ENCODE peak calls at places on chromosome 15, in four cellular contexts. D, P, Z and H are unnamed samples.

GRCh38 chr15:80978685-80979084 is 10.9 kb downstream of the MESD start:
- DNase-seq in D (no peak), P (peak), Z (no peak), H (no peak)

GRCh38 chr15:31069360-31070000 is 32.0 kb downstream of the TRPM1 start:
- DNase-seq in D (no peak), P (no peak), Z (peak), H (no peak)

GRCh38 chr15:44157679-44158078 is 37.4 kb downstream of the FRMD5 start:
- DNase-seq in D (peak), P (no peak), Z (peak), H (peak)

GRCh38 chr15:78666010-78666409 is 25.0 kb upstream of the CHRNB4 start:
- DNase-seq in D (no peak), P (no peak), Z (no peak), H (no peak)

GRCh38 chr15:97991972-97992541 is 31.6 kb downstream of the ARRDC4 start:
- DNase-seq in D (no peak), P (no peak), Z (no peak), H (no peak)

GRCh38 chr15:29939404-29939803 is 117.1 kb upstream of the TJP1 start:
- DNase-seq in D (no peak), P (no peak), Z (no peak), H (no peak)

GRCh38 chr15:90930861-90931629 is 1.3 kb downstream of the HDDC3 start:
- DNase-seq in D (no peak), P (no peak), Z (no peak), H (no peak)

GRCh38 chr15:89187301-89187700 is 34.1 kb downstream of the RLBP1 start:
- DNase-seq in D (no peak), P (no peak), Z (no peak), H (no peak)

GRCh38 chr15:78454992-78455391 is 17.0 kb downstream of the IREB2 start:
- DNase-seq in D (no peak), P (no peak), Z (no peak), H (no peak)

GRCh38 chr15:95016511-95017219 is 785.3 kb downstream of the MCTP2 start:
- DNase-seq in D (no peak), P (no peak), Z (no peak), H (no peak)

GRCh38 chr15:73048624-73049295 is 3.5 kb upstream of the NEO1 start:
- DNase-seq in D (no peak), P (no peak), Z (no peak), H (no peak)

GRCh38 chr15:60128000-60128376 is 123.9 kb downstream of the FOXB1 start:
- DNase-seq in D (no peak), P (no peak), Z (no peak), H (no peak)

GRCh38 chr15:63456253-63456652 is 48.1 kb upstream of the USP3 start:
- DNase-seq in D (no peak), P (no peak), Z (no peak), H (no peak)

GRCh38 chr15:50330921-50331320 is 24.1 kb downstream of the GABPB1 start:
- DNase-seq in D (no peak), P (no peak), Z (no peak), H (no peak)

GRCh38 chr15:28885630-28886430 is at the start of gene APBA2:
- DNase-seq in D (no peak), P (peak), Z (no peak), H (no peak)

GRCh38 chr15:93980149-93980911 is 251.0 kb upstream of the MCTP2 start:
- DNase-seq in D (no peak), P (no peak), Z (no peak), H (no peak)

GRCh38 chr15:50791537-50791885 is 26.0 kb upstream of the SPPL2A start:
- DNase-seq in D (no peak), P (no peak), Z (no peak), H (no peak)

GRCh38 chr15:87662575-87662974 is 594.0 kb downstream of the NTRK3 start:
- DNase-seq in D (no peak), P (no peak), Z (no peak), H (no peak)

GRCh38 chr15:64845183-64845611 is 3.5 kb downstream of the PLEKHO2 start:
- DNase-seq in D (no peak), P (no peak), Z (no peak), H (no peak)
- TF ChIP-seq TCF7L2 in D (no peak), P (no peak), Z (no peak), H (no peak)

GRCh38 chr15:70269991-70270751 is 172.5 kb upstream of the TLE3 start:
- DNase-seq in D (no peak), P (no peak), Z (no peak), H (no peak)
- TF ChIP-seq SIN3A in D (no peak), P (no peak), Z (no peak), H (no peak)

DNA sequence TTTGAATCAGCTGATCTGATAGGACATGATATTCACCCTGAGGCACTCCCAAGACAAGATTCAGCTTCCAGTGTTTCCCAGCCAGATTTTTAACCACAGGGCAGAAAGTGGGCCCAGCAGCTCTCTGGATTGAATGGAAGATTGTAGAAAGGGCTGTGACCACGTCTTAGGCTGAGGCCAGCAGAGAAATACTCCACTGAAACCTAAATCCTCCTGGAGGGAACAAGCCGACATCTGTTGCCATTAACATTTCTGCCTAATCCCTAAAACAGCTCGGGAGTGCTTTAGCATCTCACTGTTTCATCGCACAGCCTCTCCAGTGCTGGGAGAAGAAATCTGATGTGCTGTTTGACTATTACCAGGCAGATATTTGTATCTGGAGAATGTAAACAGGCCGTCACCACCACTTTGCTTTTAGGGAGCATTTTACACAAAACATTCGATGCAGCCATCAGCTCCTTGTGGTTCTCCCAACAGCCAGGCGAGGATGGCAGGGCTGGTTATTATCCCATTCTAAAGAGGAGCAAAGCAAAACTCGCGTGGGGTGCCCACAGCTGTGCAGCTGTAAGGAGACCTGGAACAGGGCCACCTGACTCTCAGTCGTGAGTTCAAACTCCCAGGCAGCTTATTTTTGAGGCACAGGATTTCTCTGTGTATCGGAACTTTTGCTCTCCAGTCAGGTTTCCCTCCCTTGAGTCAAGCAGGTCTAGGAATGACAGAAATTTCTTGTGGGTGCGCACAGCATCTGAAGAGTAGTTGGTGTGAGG is 117.4 kb downstream of the LIPC start:
- DNase-seq in D (no peak), P (no peak), Z (no peak), H (no peak)
- TF ChIP-seq TCF7L2 in D (no peak), P (no peak), Z (no peak), H (no peak)

DNA sequence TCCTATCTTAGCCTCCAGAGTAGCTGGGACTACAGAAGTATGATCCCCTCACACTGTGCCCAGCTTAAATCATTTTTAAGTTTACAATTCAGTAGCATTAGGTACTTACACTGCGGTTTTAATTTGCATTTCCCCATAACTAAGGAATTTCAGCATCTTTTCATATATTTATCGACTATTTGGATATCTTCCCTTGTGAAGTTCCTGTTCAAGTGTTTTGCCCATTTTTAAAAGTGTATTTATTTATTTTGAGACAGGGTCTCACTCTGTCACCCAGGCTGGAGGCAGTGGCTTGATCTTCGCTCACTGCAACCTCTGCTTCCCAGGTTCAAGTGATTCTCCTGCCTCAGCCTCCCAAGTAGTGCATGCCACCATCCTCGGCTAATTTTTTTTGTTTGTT is 12.5 kb upstream of the MAP2K1 start:
- DNase-seq in D (no peak), P (no peak), Z (no peak), H (no peak)
- TF ChIP-seq SIN3A in D (no peak), P (no peak), Z (no peak), H (no peak)

GRCh38 chr15:52078876-52079700 is 33.5 kb downstream of the BCL2L10 start:
- DNase-seq in D (peak), P (peak), Z (peak), H (no peak)

GRCh38 chr15:52078197-52078875 is 34.2 kb downstream of the BCL2L10 start:
- DNase-seq in D (no peak), P (no peak), Z (peak), H (no peak)

GRCh38 chr15:52080031-52080430 is 32.5 kb downstream of the BCL2L10 start:
- DNase-seq in D (no peak), P (no peak), Z (no peak), H (no peak)

GRCh38 chr15:52080993-52081392 is 31.6 kb downstream of the BCL2L10 start:
- DNase-seq in D (no peak), P (no peak), Z (no peak), H (no peak)

GRCh38 chr15:52076889-52077781 is 35.4 kb downstream of the BCL2L10 start:
- DNase-seq in D (peak), P (no peak), Z (peak), H (peak)
- TF ChIP-seq TCF7L2 in D (no peak), P (no peak), Z (no peak), H (no peak)

GRCh38 chr15:68386587-68387287 is 45.2 kb downstream of the ITGA11 start:
- DNase-seq in D (no peak), P (no peak), Z (no peak), H (no peak)

GRCh38 chr15:68387288-68388143 is 44.4 kb downstream of the ITGA11 start:
- DNase-seq in D (no peak), P (no peak), Z (no peak), H (no peak)

GRCh38 chr15:68385240-68385561 is 46.8 kb downstream of the ITGA11 start:
- DNase-seq in D (no peak), P (no peak), Z (no peak), H (no peak)

GRCh38 chr15:68384451-68385239 is 47.3 kb downstream of the ITGA11 start:
- DNase-seq in D (no peak), P (no peak), Z (no peak), H (no peak)

GRCh38 chr15:68385671-68386586 is 46.0 kb downstream of the ITGA11 start:
- DNase-seq in D (no peak), P (no peak), Z (no peak), H (no peak)
- TF ChIP-seq SIN3A in D (no peak), P (no peak), Z (no peak), H (no peak)

DNA sequence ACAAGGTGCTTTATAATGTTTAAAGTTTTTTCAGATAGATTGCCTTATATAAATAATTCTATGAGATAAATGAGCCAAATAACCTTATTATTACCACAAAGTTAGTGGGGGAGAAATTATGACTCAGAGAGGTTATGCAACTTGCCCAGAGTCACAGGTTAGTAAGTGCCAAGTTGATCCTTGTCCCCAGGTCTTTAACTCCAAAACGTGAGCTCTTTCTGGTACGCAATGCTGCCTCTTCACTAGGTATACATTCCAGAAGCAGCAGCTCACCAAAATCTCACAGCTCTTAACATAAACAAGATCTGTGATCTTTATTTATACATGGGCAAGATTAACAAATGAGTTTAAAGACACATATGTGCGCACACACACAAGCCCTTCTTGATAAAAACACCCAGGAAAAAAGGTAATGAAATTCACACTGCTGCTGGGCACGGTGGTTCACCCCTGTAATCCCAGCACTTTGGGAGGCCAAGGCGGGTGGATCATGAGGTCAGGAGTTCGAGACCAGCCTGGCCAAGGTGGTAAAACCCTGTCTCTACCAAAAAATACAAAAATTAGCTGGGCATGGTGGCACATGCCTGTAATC is 59.8 kb upstream of the NR2F2 start:
- DNase-seq in D (peak), P (no peak), Z (peak), H (no peak)
- TF ChIP-seq TCF7L2 in D (no peak), P (no peak), Z (no peak), H (no peak)

GRCh38 chr15:66961407-66961884 is 104.0 kb upstream of the SMAD3 start:
- DNase-seq in D (no peak), P (no peak), Z (no peak), H (no peak)
- TF ChIP-seq SIN3A in D (no peak), P (no peak), Z (no peak), H (no peak)